ENCODE peak calls at places on chromosomes 11 and 22, in four cellular contexts. O, G, D and U are unnamed samples.

GRCh38 chr22:35997438-35997837 is 31.2 kb downstream of the RBFOX2 start:
- DNase-seq in G (peak), D (no peak), O (no peak), U (no peak)

GRCh38 chr11:3203221-3204043 is 15.2 kb downstream of the MRGPRG start:
- DNase-seq in D (no peak), O (no peak), G (no peak), U (no peak)

GRCh38 chr11:13007182-13007581 is 1.9 kb upstream of the RASSF10 start:
- DNase-seq in O (no peak), G (no peak), D (no peak), U (no peak)

GRCh38 chr22:38843201-38843715 is 570 bp downstream of the NPTXR start:
- DNase-seq in O (peak), D (no peak), G (peak), U (peak)

GRCh38 chr11:32003335-32003734 is 87.5 kb upstream of the RCN1 start:
- DNase-seq in D (no peak), O (no peak), G (no peak), U (no peak)

GRCh38 chr22:31728857-31729256 is 21.1 kb downstream of the PRR14L start:
- DNase-seq in O (no peak), G (no peak), D (no peak), U (no peak)

GRCh38 chr11:71286701-71287643 is 34.6 kb upstream of the SHANK2 start:
- DNase-seq in O (no peak), D (no peak), G (peak), U (no peak)

GRCh38 chr11:116037851-116038250 is 533.6 kb upstream of the CADM1 start:
- DNase-seq in D (no peak), O (no peak), G (no peak), U (peak)

GRCh38 chr11:72600557-72600956 is 73.7 kb downstream of the PDE2A start:
- DNase-seq in O (no peak), D (no peak), G (no peak), U (no peak)

GRCh38 chr11:73748300-73748699 is 12.6 kb downstream of the RAB6A start:
- DNase-seq in D (no peak), G (no peak), O (no peak), U (no peak)

GRCh38 chr11:69008774-69009440 is 4.1 kb downstream of the MRGPRF start:
- DNase-seq in D (no peak), O (no peak), G (peak), U (no peak)

GRCh38 chr11:100752371-100753073 is 65.4 kb downstream of the ARHGAP42 start:
- DNase-seq in O (no peak), G (no peak), D (no peak), U (no peak)

GRCh38 chr22:49740242-49740641 is 87.4 kb downstream of the BRD1 start:
- DNase-seq in D (no peak), G (no peak), O (no peak), U (no peak)

GRCh38 chr22:17980638-17981051 is 43.7 kb downstream of the MICAL3 start:
- DNase-seq in D (peak), O (peak), G (peak), U (no peak)

GRCh38 chr22:37627545-37627944 is 11.9 kb upstream of the SH3BP1 start:
- DNase-seq in D (peak), O (no peak), G (no peak), U (no peak)

GRCh38 chr11:97614571-97614970 is 1224.8 kb downstream of the JRKL start:
- DNase-seq in D (no peak), O (no peak), G (peak), U (no peak)

GRCh38 chr11:44147751-44148150 is 52.3 kb downstream of the EXT2 start:
- DNase-seq in G (peak), D (no peak), O (no peak), U (no peak)

GRCh38 chr11:66066751-66067150 is 3.3 kb upstream of the PACS1 start:
- DNase-seq in G (no peak), O (no peak), D (no peak), U (no peak)

GRCh38 chr22:35539910-35540599 is 576 bp upstream of the RASD2 start:
- DNase-seq in G (no peak), O (peak), D (peak), U (peak)

GRCh38 chr11:117180020-117180419 is 1.5 kb downstream of the SIDT2 start:
- DNase-seq in G (no peak), D (no peak), O (no peak), U (peak)

GRCh38 chr11:64121637-64122410 is 44.1 kb downstream of the MACROD1 start:
- DNase-seq in D (no peak), G (peak), O (no peak), U (no peak)

GRCh38 chr22:22848364-22848866 is 39.2 kb upstream of the IGLL5 start:
- DNase-seq in D (peak), G (peak), O (no peak), U (peak)

GRCh38 chr22:32958021-32958420 is 100.2 kb downstream of the SYN3 start:
- DNase-seq in O (no peak), G (no peak), D (no peak), U (no peak)
- TF ChIP-seq CTCF in O (no peak), G (no peak), D (no peak), U (no peak)

GRCh38 chr11:17774232-17775034 is 39.9 kb downstream of the KCNC1 start:
- DNase-seq in G (no peak), O (no peak), D (no peak), U (no peak)
- TF ChIP-seq CTCF in G (no peak), O (no peak), D (no peak), U (no peak)

GRCh38 chr22:42562282-42562681 is 8.5 kb downstream of the SERHL2 start:
- DNase-seq in D (peak), O (peak), G (no peak), U (peak)

GRCh38 chr22:42562684-42563083 is 8.9 kb downstream of the SERHL2 start:
- DNase-seq in D (no peak), G (no peak), O (no peak), U (no peak)

GRCh38 chr22:42561856-42562255 is 8.1 kb downstream of the SERHL2 start:
- DNase-seq in G (no peak), O (no peak), D (no peak), U (no peak)

GRCh38 chr22:42560381-42560780 is 6.6 kb downstream of the SERHL2 start:
- DNase-seq in O (no peak), G (no peak), D (no peak), U (no peak)

DNA sequence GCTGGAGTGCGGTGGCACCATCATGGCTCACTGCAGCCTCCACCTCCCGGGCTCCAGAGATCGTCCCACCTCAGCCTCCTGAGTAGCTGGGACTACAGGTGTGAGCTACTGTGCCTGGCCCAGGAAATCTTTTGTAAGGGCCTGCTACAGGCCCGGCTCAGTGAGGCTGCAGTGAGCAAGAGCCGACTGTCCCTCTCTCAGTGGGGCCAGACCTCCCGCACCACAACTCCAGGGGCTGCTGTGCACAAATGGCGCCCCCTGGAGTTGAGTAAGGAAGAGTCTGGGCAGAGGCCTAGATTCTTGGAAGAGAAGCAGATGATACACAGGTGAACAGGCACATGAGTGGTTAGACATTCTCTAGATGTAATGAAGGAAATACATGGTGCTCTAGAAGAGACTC is 7.0 kb downstream of the SERHL2 start:
- DNase-seq in O (no peak), D (peak), G (peak), U (no peak)
- TF ChIP-seq CTCF in O (peak), D (peak), G (peak), U (peak)

DNA sequence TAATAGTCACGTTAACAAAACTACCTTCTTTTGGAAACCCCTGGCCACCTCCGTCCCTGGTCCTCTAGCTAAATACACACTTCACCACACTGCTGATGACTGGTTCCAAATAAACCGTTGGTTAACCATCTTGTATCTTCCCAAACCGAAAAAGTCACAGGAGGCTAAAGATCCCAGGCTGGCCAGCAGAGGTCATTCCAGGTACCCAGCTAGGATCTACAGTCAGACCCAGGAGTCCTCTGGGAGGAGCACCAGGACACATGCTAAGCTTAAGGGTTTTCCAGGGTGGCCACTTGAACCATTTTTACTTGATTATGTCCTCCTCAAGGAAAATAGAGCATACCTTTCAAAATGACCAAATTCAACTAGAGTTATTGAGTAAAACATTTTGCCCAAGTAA is 103.2 kb downstream of the ETS1 start:
- DNase-seq in G (no peak), D (no peak), O (no peak), U (no peak)
- TF ChIP-seq CTCF in G (no peak), D (peak), O (peak), U (no peak)